ENCODE peak calls at places on chromosomes 4 and X, in four cellular contexts. S, V, Y and K are unnamed samples.

GRCh38 chr4:179709961-179710624 is 2267.9 kb upstream of the AGA start:
- DNase-seq in S (no peak), V (no peak), Y (no peak), K (no peak)

GRCh38 chrX:101708180-101708579 is 48.5 kb upstream of the ARMCX2 start:
- DNase-seq in S (no peak), V (no peak), Y (no peak), K (no peak)

GRCh38 chr4:159071178-159071968 is 31.5 kb upstream of the RAPGEF2 start:
- DNase-seq in S (no peak), V (no peak), Y (no peak), K (no peak)

GRCh38 chr4:55435136-55435535 is 39.4 kb downstream of the TMEM165 start:
- DNase-seq in S (no peak), V (no peak), Y (peak), K (peak)

GRCh38 chr4:78704981-78705757 is 71.0 kb upstream of the BMP2K start:
- DNase-seq in S (no peak), V (no peak), Y (no peak), K (no peak)

GRCh38 chrX:12971282-12972003 is 3.5 kb upstream of the TMSB4X start:
- DNase-seq in S (no peak), V (peak), Y (no peak), K (no peak)

GRCh38 chrX:54029543-54030143 is 14.6 kb downstream of the PHF8 start:
- DNase-seq in S (no peak), V (no peak), Y (no peak), K (no peak)

GRCh38 chr4:157582141-157582540 is 361.6 kb downstream of the GRIA2 start:
- DNase-seq in S (no peak), V (no peak), Y (no peak), K (no peak)

GRCh38 chr4:48129307-48130014 is 4.6 kb downstream of the TXK start:
- DNase-seq in S (no peak), V (peak), Y (peak), K (no peak)

GRCh38 chr4:23878235-23878861 is 11.5 kb downstream of the PPARGC1A start:
- DNase-seq in S (no peak), V (no peak), Y (no peak), K (no peak)

GRCh38 chrX:134836497-134836968 is 154.3 kb upstream of the SMIM10 start:
- DNase-seq in S (no peak), V (no peak), Y (no peak), K (no peak)

GRCh38 chr4:24551492-24552330 is 32.6 kb downstream of the DHX15 start:
- DNase-seq in S (no peak), V (no peak), Y (no peak), K (no peak)

GRCh38 chrX:31894152-31894551 is 822.3 kb upstream of the FTHL17 start:
- DNase-seq in S (no peak), V (no peak), Y (no peak), K (no peak)

GRCh38 chrX:101659601-101660063 is at the start of gene ARMCX2:
- DNase-seq in S (no peak), V (no peak), Y (no peak), K (no peak)

GRCh38 chr4:52665592-52665991 is 6.5 kb upstream of the USP46 start:
- DNase-seq in S (peak), V (no peak), Y (no peak), K (peak)

GRCh38 chr4:113673450-113673849 is 88.1 kb downstream of the CAMK2D start:
- DNase-seq in S (peak), V (no peak), Y (no peak), K (no peak)

GRCh38 chr4:97911236-97911906 is 231.9 kb downstream of the STPG2 start:
- DNase-seq in S (no peak), V (peak), Y (no peak), K (no peak)

GRCh38 chrX:120499301-120500097 is 30.4 kb upstream of the LAMP2 start:
- DNase-seq in S (no peak), V (no peak), Y (no peak), K (no peak)

GRCh38 chrX:120309873-120310730 is 1.2 kb downstream of the TMEM255A start:
- DNase-seq in S (no peak), V (peak), Y (no peak), K (no peak)

DNA sequence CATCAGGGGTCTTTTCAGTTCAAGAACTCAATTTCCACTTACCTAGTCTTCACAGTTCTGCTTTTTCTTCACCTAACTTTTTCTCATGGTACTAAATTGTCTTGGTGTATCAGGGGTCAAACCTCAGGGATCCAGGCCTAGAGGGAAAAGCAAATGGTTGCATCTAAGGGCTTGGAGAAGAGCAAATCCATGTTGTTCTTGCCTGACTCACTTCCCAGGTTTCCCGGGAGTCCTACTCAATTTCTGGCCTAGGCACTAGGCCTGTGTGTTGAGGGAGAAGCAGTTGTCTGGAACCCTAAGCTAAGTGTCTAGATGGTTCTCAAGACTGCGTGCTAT is 191.9 kb upstream of the STK26 start:
- DNase-seq in S (no peak), V (no peak), Y (no peak), K (no peak)
- H3K4me3 ChIP-seq in S (no peak), V (no peak), Y (no peak), K (no peak)

GRCh38 chrX:65601126-65601525 is 66.3 kb upstream of the MSN start:
- DNase-seq in S (no peak), V (no peak), Y (no peak), K (no peak)

GRCh38 chrX:65598559-65599147 is 64.1 kb upstream of the LAS1L start:
- DNase-seq in S (no peak), V (no peak), Y (peak), K (no peak)

GRCh38 chrX:65600106-65600505 is 65.5 kb upstream of the LAS1L start:
- DNase-seq in S (no peak), V (no peak), Y (no peak), K (no peak)

GRCh38 chrX:65596270-65596669 is 61.7 kb upstream of the LAS1L start:
- DNase-seq in S (no peak), V (no peak), Y (peak), K (peak)

GRCh38 chrX:65601530-65602281 is 65.7 kb upstream of the MSN start:
- DNase-seq in S (peak), V (peak), Y (peak), K (no peak)
- H3K4me3 ChIP-seq in S (no peak), V (no peak), Y (peak), K (no peak)

GRCh38 chr4:73853246-73853704 is at the start of gene PF4V1:
- DNase-seq in S (no peak), V (peak), Y (no peak), K (no peak)
- H3K4me3 ChIP-seq in S (no peak), V (no peak), Y (no peak), K (no peak)

GRCh38 chrX:87636533-87636932 is 118.9 kb downstream of the KLHL4 start:
- DNase-seq in S (no peak), V (no peak), Y (no peak), K (no peak)
- H3K4me3 ChIP-seq in S (no peak), V (no peak), Y (no peak), K (no peak)

GRCh38 chrX:107775734-107776511 is at the start of gene TSC22D3:
- DNase-seq in S (peak), V (peak), Y (peak), K (no peak)
- H3K4me3 ChIP-seq in S (peak), V (no peak), Y (peak), K (peak)

DNA sequence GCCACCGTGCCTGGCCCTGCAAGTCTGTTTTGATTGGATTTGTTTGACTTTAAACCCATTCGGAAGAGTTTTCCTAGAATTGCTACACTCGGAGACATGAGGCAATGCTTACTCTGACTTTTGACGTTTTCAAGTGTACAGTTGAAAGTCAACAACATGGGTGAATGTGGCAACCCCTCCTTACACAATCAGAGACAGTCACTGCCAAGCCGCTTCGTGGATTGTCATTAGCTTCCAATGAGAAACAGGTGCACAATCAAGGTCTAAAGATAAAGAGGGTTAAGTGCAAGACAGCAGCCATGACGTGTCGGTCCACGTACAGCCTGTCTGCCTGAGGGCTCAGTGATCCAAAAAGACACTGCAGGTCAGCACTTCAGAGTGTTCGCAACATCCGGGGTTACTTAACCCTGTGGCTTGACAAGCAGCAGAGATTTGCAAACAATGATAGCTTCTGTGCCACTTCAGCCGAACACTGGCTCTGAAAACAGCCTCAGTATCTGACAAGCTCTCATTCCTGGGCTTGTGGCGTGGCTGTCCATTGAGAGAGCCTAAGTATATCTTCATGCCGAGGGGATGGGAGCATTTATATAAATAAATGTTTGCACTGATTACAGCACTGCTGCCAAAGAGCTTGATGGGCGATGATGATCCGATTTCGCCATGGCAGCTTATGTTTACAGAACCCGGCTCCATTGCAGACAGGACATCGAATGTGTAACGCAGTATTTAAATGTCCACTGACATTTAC is 180.0 kb downstream of the DHRSX start:
- DNase-seq in S (no peak), V (no peak), Y (no peak), K (no peak)
- H3K4me3 ChIP-seq in S (no peak), V (no peak), Y (no peak), K (no peak)

GRCh38 chrX:15856580-15856979 is 2.0 kb upstream of the AP1S2 start:
- DNase-seq in S (no peak), V (no peak), Y (no peak), K (no peak)
- H3K4me3 ChIP-seq in S (peak), V (no peak), Y (no peak), K (no peak)

DNA sequence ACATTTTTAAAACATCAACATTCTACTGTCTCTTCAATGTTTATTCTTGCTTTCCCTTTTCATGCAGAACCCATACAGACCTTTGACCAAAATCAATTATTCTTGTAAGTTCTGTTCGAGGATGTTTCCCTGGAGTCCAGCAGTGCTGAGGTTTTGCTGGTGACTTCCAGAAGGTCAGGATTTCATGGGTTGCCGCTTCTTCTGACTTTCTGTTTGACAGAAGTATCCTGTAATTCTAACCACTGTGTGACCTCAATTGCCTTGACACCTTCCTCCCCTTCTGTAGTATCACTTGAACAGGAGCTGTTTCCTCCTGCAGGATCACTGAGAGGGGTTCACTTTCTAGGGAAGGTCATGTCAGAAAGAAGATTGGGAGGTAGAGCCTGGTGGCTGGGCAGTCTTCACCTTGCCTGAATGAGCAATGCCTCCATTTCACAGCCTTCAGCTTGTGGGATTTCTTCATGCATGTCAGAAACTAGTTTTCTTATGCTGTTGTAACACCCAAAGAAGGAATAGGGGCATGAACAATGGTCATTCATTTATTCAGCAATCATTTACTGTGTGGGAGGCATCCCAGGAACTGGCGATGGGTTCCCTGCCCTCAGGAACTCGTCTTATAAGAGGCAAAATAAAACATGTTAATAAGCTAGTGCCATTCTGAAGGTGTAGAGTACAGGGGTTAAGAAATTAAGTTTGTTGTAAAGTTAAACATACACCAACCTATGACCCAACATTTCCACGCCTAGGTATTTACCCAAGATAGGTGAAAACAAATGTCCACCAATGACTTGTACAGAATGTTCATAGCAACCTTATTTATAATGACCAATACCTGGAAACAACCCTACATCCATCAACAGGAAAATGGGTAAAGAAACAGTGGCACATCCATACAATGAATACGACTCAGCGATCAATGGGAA is 205.9 kb downstream of the SOWAHB start:
- DNase-seq in S (no peak), V (no peak), Y (no peak), K (no peak)
- H3K4me3 ChIP-seq in S (no peak), V (no peak), Y (no peak), K (no peak)

GRCh38 chr4:144644368-144645101 is 1.4 kb upstream of the HHIP start:
- DNase-seq in S (no peak), V (no peak), Y (no peak), K (peak)
- H3K4me3 ChIP-seq in S (no peak), V (no peak), Y (no peak), K (peak)